ENCODE peak calls at places on chromosomes 4 and X, in five cellular contexts. One of them, this sample, is unnamed.
A peak's percentile ranks its signal among the peaks of the same experiment; 100 is the strongest.

GRCh38 chrX:137052641-137053235 is 18.9 kb upstream of the GPR101 start:
- DNase-seq in pancreas: no peak
- DNase-seq in stomach: no peak
- DNase-seq in cardiac muscle cell: peak; percentile 0
- DNase-seq in PC-3: peak; percentile 6
- DNase-seq in this sample: peak; percentile 20

GRCh38 chrX:56211701-56212100 is 20.5 kb upstream of the KLF8 start:
- DNase-seq in stomach: no peak
- DNase-seq in pancreas: no peak
- DNase-seq in cardiac muscle cell: no peak
- DNase-seq in PC-3: no peak
- DNase-seq in this sample: no peak

GRCh38 chrX:109684136-109684535 is 48.9 kb downstream of the ACSL4 start:
- DNase-seq in pancreas: no peak
- DNase-seq in stomach: no peak
- DNase-seq in PC-3: no peak
- DNase-seq in cardiac muscle cell: peak; percentile 39
- DNase-seq in this sample: peak; percentile 56

GRCh38 chr4:1053080-1053661 is 41.7 kb downstream of the FGFRL1 start:
- DNase-seq in cardiac muscle cell: peak; percentile 58
- DNase-seq in pancreas: no peak
- DNase-seq in PC-3: peak; percentile 39
- DNase-seq in stomach: peak; percentile 24
- DNase-seq in this sample: peak; percentile 90

GRCh38 chr4:84644087-84644486 is 61.2 kb downstream of the CDS1 start:
- DNase-seq in pancreas: no peak
- DNase-seq in stomach: no peak
- DNase-seq in PC-3: no peak
- DNase-seq in cardiac muscle cell: no peak
- DNase-seq in this sample: no peak

GRCh38 chr4:1405636-1406415 is 416 bp downstream of the NKX1-1 start:
- DNase-seq in cardiac muscle cell: no peak
- DNase-seq in PC-3: no peak
- DNase-seq in stomach: peak; percentile 10
- DNase-seq in pancreas: no peak
- DNase-seq in this sample: no peak

GRCh38 chr4:129254126-129254525 is 158.2 kb downstream of the C4orf33 start:
- DNase-seq in pancreas: no peak
- DNase-seq in PC-3: no peak
- DNase-seq in stomach: no peak
- DNase-seq in cardiac muscle cell: no peak
- DNase-seq in this sample: no peak

GRCh38 chr4:150789864-150790263 is 207.9 kb downstream of the MAB21L2 start:
- DNase-seq in stomach: no peak
- DNase-seq in cardiac muscle cell: no peak
- DNase-seq in PC-3: no peak
- DNase-seq in pancreas: no peak
- DNase-seq in this sample: no peak

GRCh38 chr4:141919648-141920047 is 283.3 kb downstream of the IL15 start:
- DNase-seq in PC-3: no peak
- DNase-seq in stomach: no peak
- DNase-seq in cardiac muscle cell: no peak
- DNase-seq in pancreas: no peak
- DNase-seq in this sample: no peak

GRCh38 chr4:149914521-149915115 is 99.0 kb upstream of the IQCM start:
- DNase-seq in pancreas: no peak
- DNase-seq in cardiac muscle cell: peak; percentile 68
- DNase-seq in stomach: no peak
- DNase-seq in PC-3: peak; percentile 66
- DNase-seq in this sample: peak; percentile 73

GRCh38 chrX:75547783-75548182 is 24.9 kb upstream of the ZDHHC15 start:
- DNase-seq in stomach: peak; percentile 57
- DNase-seq in pancreas: peak; percentile 43
- DNase-seq in cardiac muscle cell: no peak
- DNase-seq in PC-3: no peak
- DNase-seq in this sample: peak; percentile 0

GRCh38 chr4:127268367-127268766 is 364.4 kb upstream of the INTU start:
- DNase-seq in PC-3: no peak
- DNase-seq in stomach: no peak
- DNase-seq in cardiac muscle cell: no peak
- DNase-seq in pancreas: no peak
- DNase-seq in this sample: no peak

GRCh38 chr4:138562544-138562961 is 320.4 kb upstream of the SLC7A11 start:
- DNase-seq in stomach: no peak
- DNase-seq in pancreas: no peak
- DNase-seq in cardiac muscle cell: peak; percentile 27
- DNase-seq in PC-3: peak; percentile 68
- DNase-seq in this sample: no peak

GRCh38 chrX:42616981-42617380 is 161.0 kb downstream of the PPP1R2C start:
- DNase-seq in pancreas: no peak
- DNase-seq in stomach: no peak
- DNase-seq in cardiac muscle cell: no peak
- DNase-seq in PC-3: no peak
- DNase-seq in this sample: no peak

GRCh38 chrX:50779694-50780093 is 34.3 kb downstream of the SHROOM4 start:
- DNase-seq in cardiac muscle cell: peak; percentile 23
- DNase-seq in stomach: no peak
- DNase-seq in PC-3: no peak
- DNase-seq in pancreas: no peak
- DNase-seq in this sample: peak; percentile 4

GRCh38 chr4:87540176-87541058 is 11.2 kb upstream of the SPARCL1 start:
- DNase-seq in PC-3: no peak
- DNase-seq in stomach: no peak
- DNase-seq in cardiac muscle cell: peak; percentile 81
- DNase-seq in pancreas: no peak
- DNase-seq in this sample: peak; percentile 46

GRCh38 chrX:57595381-57595811 is 3.6 kb downstream of the ZXDB start:
- DNase-seq in pancreas: no peak
- DNase-seq in stomach: no peak
- DNase-seq in PC-3: peak; percentile 84
- DNase-seq in cardiac muscle cell: peak; percentile 83
- DNase-seq in this sample: peak; percentile 78

DNA sequence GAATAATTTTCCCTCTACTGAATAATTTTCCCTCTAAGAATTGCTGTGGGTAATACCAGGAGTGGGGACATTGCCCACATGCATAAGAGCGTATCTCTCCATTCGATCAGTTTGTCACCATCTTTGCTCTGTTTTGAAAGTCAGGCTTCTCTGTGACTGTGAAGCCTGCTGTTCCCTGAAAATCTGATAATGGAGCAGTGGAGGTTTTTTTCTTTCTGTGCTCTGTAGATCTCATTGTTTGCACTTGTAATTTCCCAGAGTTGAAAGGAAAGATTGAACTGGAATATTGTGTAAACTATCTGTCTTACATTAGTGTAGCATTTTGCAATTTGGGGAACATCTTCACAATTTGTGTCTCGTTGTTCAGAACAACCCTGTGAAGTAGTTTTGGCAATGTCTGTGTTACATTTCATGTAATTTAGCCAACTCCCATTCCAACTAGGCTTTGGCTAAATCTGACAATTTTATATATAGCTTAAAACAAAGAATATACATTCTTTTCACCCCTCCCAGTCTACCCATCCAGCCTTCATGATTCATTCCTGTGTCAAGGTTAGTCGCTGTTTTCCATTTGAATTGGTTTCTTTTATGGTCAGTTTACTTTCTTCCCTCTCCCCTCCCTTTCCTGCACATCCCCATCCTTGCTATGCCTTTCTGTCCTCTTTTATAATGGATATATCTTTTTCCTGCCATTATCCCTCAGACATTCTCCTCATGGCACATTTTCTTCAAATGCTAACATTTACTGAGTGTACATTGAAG is 4.5 kb downstream of the ZXDB start:
- DNase-seq in cardiac muscle cell: peak; percentile 3
- DNase-seq in stomach: no peak
- DNase-seq in PC-3: peak; percentile 63
- DNase-seq in pancreas: no peak
- DNase-seq in this sample: peak; percentile 8
- H3K4me3 ChIP-seq in cardiac muscle cell: no peak overlapping the region
- H3K4me3 ChIP-seq in stomach: peak overlapping the region; percentile 29
- H3K4me3 ChIP-seq in PC-3: peak overlapping the region; percentile 69
- H3K4me3 ChIP-seq in pancreas: no peak overlapping the region
- H3K4me3 ChIP-seq in this sample: peak overlapping the region; percentile 56

GRCh38 chrX:133961046-133961445 is 24.3 kb downstream of the GPC3 start:
- DNase-seq in cardiac muscle cell: no peak
- DNase-seq in pancreas: no peak
- DNase-seq in stomach: no peak
- DNase-seq in PC-3: no peak
- DNase-seq in this sample: no peak
- H3K4me1 ChIP-seq in cardiac muscle cell: no peaks in the 10 kb centered on the region
- H3K4me1 ChIP-seq in pancreas: no peaks in the 10 kb centered on the region
- H3K4me1 ChIP-seq in stomach: no peaks in the 10 kb centered on the region
- H3K4me1 ChIP-seq in PC-3: no peaks in the 10 kb centered on the region
- H3K4me1 ChIP-seq in this sample: no peaks in the 10 kb centered on the region

GRCh38 chrX:49309401-49309981 is 6.0 kb downstream of the GAGE10 start:
- DNase-seq in pancreas: no peak
- DNase-seq in cardiac muscle cell: peak; percentile 44
- DNase-seq in stomach: no peak
- DNase-seq in PC-3: peak; percentile 45
- DNase-seq in this sample: peak; percentile 50

GRCh38 chrX:49303346-49303745 is at the start of gene GAGE10:
- DNase-seq in stomach: no peak
- DNase-seq in cardiac muscle cell: no peak
- DNase-seq in pancreas: no peak
- DNase-seq in PC-3: no peak
- DNase-seq in this sample: no peak

GRCh38 chrX:49310371-49310770 is 6.9 kb downstream of the GAGE10 start:
- DNase-seq in PC-3: no peak
- DNase-seq in cardiac muscle cell: no peak
- DNase-seq in stomach: no peak
- DNase-seq in pancreas: no peak
- DNase-seq in this sample: no peak

DNA sequence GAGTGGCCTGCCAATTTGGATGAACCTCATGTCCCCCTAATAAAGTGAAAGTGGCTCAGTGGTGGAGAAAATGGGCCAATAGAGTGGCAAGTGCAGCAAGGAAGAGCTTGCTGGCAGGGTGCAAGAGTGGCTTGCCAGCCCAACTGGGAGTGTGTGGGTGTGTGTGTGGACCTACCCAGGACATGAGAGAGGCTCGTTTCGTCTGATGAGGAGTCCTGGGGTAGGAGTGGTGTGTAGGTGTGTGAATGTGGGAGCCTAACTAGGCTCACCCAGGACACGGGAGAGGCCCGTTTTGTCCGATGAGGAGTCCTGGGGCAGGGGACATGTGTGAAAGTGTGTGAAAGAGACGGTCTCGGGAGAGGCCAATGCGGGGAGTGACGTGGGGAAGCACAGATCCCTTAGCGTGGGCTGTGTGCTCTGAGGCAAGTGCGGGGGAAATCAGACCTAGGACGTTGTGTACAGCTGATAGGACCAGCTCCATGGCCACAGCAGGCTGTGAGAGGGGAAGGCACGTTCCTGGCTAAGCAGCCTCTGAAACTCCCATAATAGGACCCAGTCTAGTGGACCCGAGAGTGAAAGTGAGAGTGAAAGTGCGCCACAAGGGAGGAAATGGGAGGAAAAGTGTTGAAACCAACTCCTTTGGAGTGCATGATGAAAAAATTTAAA is 5.3 kb downstream of the GAGE10 start:
- DNase-seq in cardiac muscle cell: peak; percentile 55
- DNase-seq in pancreas: no peak
- DNase-seq in stomach: no peak
- DNase-seq in PC-3: no peak
- DNase-seq in this sample: peak; percentile 36
- H3K4me3 ChIP-seq in cardiac muscle cell: no peak overlapping the region
- H3K4me3 ChIP-seq in pancreas: no peak overlapping the region
- H3K4me3 ChIP-seq in stomach: peak overlapping the region; percentile 30
- H3K4me3 ChIP-seq in PC-3: peak overlapping the region; percentile 62
- H3K4me3 ChIP-seq in this sample: peak overlapping the region; percentile 79

DNA sequence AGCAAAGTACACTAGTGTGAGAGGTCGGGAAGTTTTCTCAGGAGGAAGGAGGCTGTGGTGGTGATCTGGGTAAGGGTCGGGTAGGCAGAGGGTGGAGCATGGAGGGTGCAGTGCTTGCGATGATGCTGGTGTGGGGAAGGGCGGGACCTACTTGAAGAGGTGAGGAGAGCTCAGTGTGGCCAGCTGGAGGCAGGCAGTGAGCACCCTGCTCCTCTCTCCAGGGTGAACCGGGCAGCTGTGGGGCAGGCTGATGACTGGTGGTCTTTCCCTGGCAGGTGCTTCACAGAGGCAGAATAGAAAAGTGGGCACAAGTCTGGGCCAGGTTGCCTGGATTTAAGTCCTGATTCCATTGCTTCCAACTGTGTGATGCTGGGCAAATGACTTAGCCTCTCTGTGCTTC is 73.0 kb downstream of the NSUN7 start:
- DNase-seq in cardiac muscle cell: no peak
- DNase-seq in stomach: no peak
- DNase-seq in pancreas: no peak
- DNase-seq in PC-3: no peak
- DNase-seq in this sample: no peak
- H3K4me1 ChIP-seq in cardiac muscle cell: no peaks in the 10 kb centered on the region
- H3K4me1 ChIP-seq in stomach: no peaks in the 10 kb centered on the region
- H3K4me1 ChIP-seq in pancreas: no peaks in the 10 kb centered on the region
- H3K4me1 ChIP-seq in PC-3: no peaks in the 10 kb centered on the region
- H3K4me1 ChIP-seq in this sample: no peaks in the 10 kb centered on the region

GRCh38 chr4:6199344-6199921 is 916 bp downstream of the JAKMIP1 start:
- DNase-seq in cardiac muscle cell: no peak
- DNase-seq in stomach: no peak
- DNase-seq in pancreas: no peak
- DNase-seq in PC-3: no peak
- DNase-seq in this sample: no peak

GRCh38 chr4:6198768-6199343 is 1.5 kb downstream of the JAKMIP1 start:
- DNase-seq in cardiac muscle cell: peak; percentile 25
- DNase-seq in PC-3: no peak
- DNase-seq in pancreas: no peak
- DNase-seq in stomach: no peak
- DNase-seq in this sample: no peak

GRCh38 chr4:6201580-6202091 is 1.3 kb upstream of the JAKMIP1 start:
- DNase-seq in pancreas: no peak
- DNase-seq in cardiac muscle cell: no peak
- DNase-seq in stomach: no peak
- DNase-seq in PC-3: no peak
- DNase-seq in this sample: no peak

GRCh38 chr4:6200922-6201362 is 593 bp upstream of the JAKMIP1 start:
- DNase-seq in PC-3: peak; percentile 76
- DNase-seq in cardiac muscle cell: no peak
- DNase-seq in stomach: no peak
- DNase-seq in pancreas: peak; percentile 40
- DNase-seq in this sample: no peak

GRCh38 chr4:6200011-6200921 is at the start of gene JAKMIP1:
- DNase-seq in stomach: peak; percentile 87
- DNase-seq in cardiac muscle cell: peak; percentile 71
- DNase-seq in pancreas: peak; percentile 88
- DNase-seq in PC-3: peak; percentile 67
- DNase-seq in this sample: peak; percentile 43
- H3K4me3 ChIP-seq in stomach: peak within 1 kb of the TSS; percentile 78
- H3K4me3 ChIP-seq in cardiac muscle cell: peak within 1 kb of the TSS; percentile 95
- H3K4me3 ChIP-seq in pancreas: peak within 1 kb of the TSS; percentile 33
- H3K4me3 ChIP-seq in PC-3: peak within 1 kb of the TSS; percentile 67
- H3K4me3 ChIP-seq in this sample: peak within 1 kb of the TSS; percentile 56